ENCODE peak calls at places on chromosome 9, in eight cellular contexts. One of them, this sample, is unnamed.

GRCh38 chr9:13113751-13114150 is 165.7 kb downstream of the MPDZ start:
- DNase-seq in ovary: no peak
- DNase-seq in prostate gland: no peak
- DNase-seq in stomach: no peak
- DNase-seq in fibroblast of lung: peak; percentile 22
- DNase-seq in Peyer's patch: no peak
- DNase-seq in neuronal stem cell: no peak
- DNase-seq in heart left ventricle: no peak
- DNase-seq in this sample: no peak

GRCh38 chr9:135864447-135865049 is 42.8 kb downstream of the CAMSAP1 start:
- DNase-seq in heart left ventricle: peak; percentile 53
- DNase-seq in neuronal stem cell: peak; percentile 56
- DNase-seq in Peyer's patch: peak; percentile 62
- DNase-seq in ovary: peak; percentile 42
- DNase-seq in stomach: peak; percentile 66
- DNase-seq in prostate gland: peak; percentile 19
- DNase-seq in fibroblast of lung: peak; percentile 29
- DNase-seq in this sample: peak; percentile 74

GRCh38 chr9:104843644-104844226 is 79.8 kb downstream of the NIPSNAP3B start:
- DNase-seq in heart left ventricle: no peak
- DNase-seq in Peyer's patch: no peak
- DNase-seq in ovary: no peak
- DNase-seq in stomach: no peak
- DNase-seq in prostate gland: no peak
- DNase-seq in neuronal stem cell: no peak
- DNase-seq in fibroblast of lung: no peak
- DNase-seq in this sample: no peak

GRCh38 chr9:95504053-95504963 is 12.5 kb downstream of the PTCH1 start:
- DNase-seq in heart left ventricle: peak; percentile 63
- DNase-seq in stomach: no peak
- DNase-seq in ovary: no peak
- DNase-seq in Peyer's patch: no peak
- DNase-seq in fibroblast of lung: peak; percentile 44
- DNase-seq in neuronal stem cell: no peak
- DNase-seq in prostate gland: peak; percentile 57
- DNase-seq in this sample: peak; percentile 76

GRCh38 chr9:12906646-12907045 is 131.8 kb downstream of the LURAP1L start:
- DNase-seq in heart left ventricle: no peak
- DNase-seq in fibroblast of lung: no peak
- DNase-seq in prostate gland: no peak
- DNase-seq in Peyer's patch: no peak
- DNase-seq in ovary: no peak
- DNase-seq in stomach: no peak
- DNase-seq in neuronal stem cell: no peak
- DNase-seq in this sample: no peak

GRCh38 chr9:98043921-98044320 is 12.6 kb upstream of the NANS start:
- DNase-seq in neuronal stem cell: no peak
- DNase-seq in heart left ventricle: no peak
- DNase-seq in stomach: no peak
- DNase-seq in prostate gland: no peak
- DNase-seq in Peyer's patch: no peak
- DNase-seq in fibroblast of lung: no peak
- DNase-seq in ovary: no peak
- DNase-seq in this sample: no peak

GRCh38 chr9:109499631-109500120 is 1.6 kb upstream of the PTPN3 start:
- DNase-seq in neuronal stem cell: peak; percentile 30
- DNase-seq in Peyer's patch: no peak
- DNase-seq in stomach: peak; percentile 73
- DNase-seq in fibroblast of lung: peak; percentile 43
- DNase-seq in prostate gland: peak; percentile 65
- DNase-seq in heart left ventricle: peak; percentile 73
- DNase-seq in ovary: no peak
- DNase-seq in this sample: peak; percentile 64

GRCh38 chr9:110768887-110769286 is 100.3 kb downstream of the MUSK start:
- DNase-seq in stomach: no peak
- DNase-seq in Peyer's patch: no peak
- DNase-seq in prostate gland: no peak
- DNase-seq in neuronal stem cell: no peak
- DNase-seq in heart left ventricle: no peak
- DNase-seq in fibroblast of lung: no peak
- DNase-seq in ovary: no peak
- DNase-seq in this sample: no peak

GRCh38 chr9:105148328-105149006 is 96.0 kb upstream of the SLC44A1 start:
- DNase-seq in ovary: no peak
- DNase-seq in prostate gland: no peak
- DNase-seq in stomach: no peak
- DNase-seq in heart left ventricle: no peak
- DNase-seq in fibroblast of lung: no peak
- DNase-seq in neuronal stem cell: no peak
- DNase-seq in Peyer's patch: no peak
- DNase-seq in this sample: peak; percentile 70

GRCh38 chr9:93037476-93037971 is 21.0 kb upstream of the SUSD3 start:
- DNase-seq in ovary: no peak
- DNase-seq in prostate gland: no peak
- DNase-seq in Peyer's patch: no peak
- DNase-seq in neuronal stem cell: no peak
- DNase-seq in fibroblast of lung: no peak
- DNase-seq in heart left ventricle: no peak
- DNase-seq in stomach: no peak
- DNase-seq in this sample: no peak

GRCh38 chr9:8857330-8858249 is 1058.0 kb upstream of the DMAC1 start:
- DNase-seq in fibroblast of lung: peak; percentile 52
- DNase-seq in prostate gland: peak; percentile 36
- DNase-seq in neuronal stem cell: peak; percentile 69
- DNase-seq in stomach: peak; percentile 29
- DNase-seq in heart left ventricle: peak; percentile 77
- DNase-seq in Peyer's patch: no peak
- DNase-seq in ovary: peak; percentile 78
- DNase-seq in this sample: peak; percentile 74

GRCh38 chr9:16023466-16023865 is 470.6 kb downstream of the CCDC171 start:
- DNase-seq in ovary: no peak
- DNase-seq in fibroblast of lung: peak; percentile 94
- DNase-seq in stomach: no peak
- DNase-seq in neuronal stem cell: no peak
- DNase-seq in heart left ventricle: no peak
- DNase-seq in Peyer's patch: no peak
- DNase-seq in prostate gland: no peak
- DNase-seq in this sample: no peak

GRCh38 chr9:136773386-136774044 is 9.2 kb upstream of the LCN15 start:
- DNase-seq in ovary: no peak
- DNase-seq in heart left ventricle: no peak
- DNase-seq in stomach: no peak
- DNase-seq in prostate gland: no peak
- DNase-seq in fibroblast of lung: no peak
- DNase-seq in neuronal stem cell: no peak
- DNase-seq in Peyer's patch: peak; percentile 64
- DNase-seq in this sample: peak; percentile 87

GRCh38 chr9:113649054-113649453 is 185.5 kb downstream of the RGS3 start:
- DNase-seq in Peyer's patch: no peak
- DNase-seq in neuronal stem cell: no peak
- DNase-seq in ovary: peak; percentile 49
- DNase-seq in stomach: no peak
- DNase-seq in fibroblast of lung: peak; percentile 33
- DNase-seq in heart left ventricle: peak; percentile 89
- DNase-seq in prostate gland: no peak
- DNase-seq in this sample: no peak

GRCh38 chr9:5563417-5563815 is 53.1 kb downstream of the PDCD1LG2 start:
- DNase-seq in fibroblast of lung: peak; percentile 63
- DNase-seq in heart left ventricle: no peak
- DNase-seq in neuronal stem cell: no peak
- DNase-seq in Peyer's patch: no peak
- DNase-seq in ovary: no peak
- DNase-seq in prostate gland: no peak
- DNase-seq in stomach: no peak
- DNase-seq in this sample: no peak
- H3K9me3 ChIP-seq in fibroblast of lung: no peaks in the 10 kb centered on the region
- H3K9me3 ChIP-seq in heart left ventricle: no peaks in the 10 kb centered on the region
- H3K9me3 ChIP-seq in neuronal stem cell: no peaks in the 10 kb centered on the region
- H3K9me3 ChIP-seq in Peyer's patch: no peaks in the 10 kb centered on the region
- H3K9me3 ChIP-seq in ovary: no peaks in the 10 kb centered on the region
- H3K9me3 ChIP-seq in prostate gland: no peaks in the 10 kb centered on the region
- H3K9me3 ChIP-seq in stomach: no peaks in the 10 kb centered on the region
- H3K9me3 ChIP-seq in this sample: no peaks in the 10 kb centered on the region

GRCh38 chr9:99588299-99588698 is 233.4 kb upstream of the NR4A3 start:
- DNase-seq in prostate gland: no peak
- DNase-seq in Peyer's patch: no peak
- DNase-seq in stomach: no peak
- DNase-seq in heart left ventricle: no peak
- DNase-seq in ovary: no peak
- DNase-seq in neuronal stem cell: no peak
- DNase-seq in fibroblast of lung: no peak
- DNase-seq in this sample: no peak
- H3K9me3 ChIP-seq in prostate gland: no peaks in the 10 kb centered on the region
- H3K9me3 ChIP-seq in Peyer's patch: no peaks in the 10 kb centered on the region
- H3K9me3 ChIP-seq in stomach: no peaks in the 10 kb centered on the region
- H3K9me3 ChIP-seq in heart left ventricle: no peaks in the 10 kb centered on the region
- H3K9me3 ChIP-seq in ovary: no peaks in the 10 kb centered on the region
- H3K9me3 ChIP-seq in neuronal stem cell: peaks cover 3% of the 10 kb centered on the region
- H3K9me3 ChIP-seq in fibroblast of lung: no peaks in the 10 kb centered on the region
- H3K9me3 ChIP-seq in this sample: no peaks in the 10 kb centered on the region

GRCh38 chr9:138043061-138043410 is 165.5 kb downstream of the CACNA1B start:
- DNase-seq in heart left ventricle: no peak
- DNase-seq in stomach: peak; percentile 19
- DNase-seq in fibroblast of lung: no peak
- DNase-seq in prostate gland: no peak
- DNase-seq in neuronal stem cell: no peak
- DNase-seq in ovary: peak; percentile 2
- DNase-seq in Peyer's patch: peak; percentile 6
- DNase-seq in this sample: no peak

GRCh38 chr9:138042146-138042545 is 164.6 kb downstream of the CACNA1B start:
- DNase-seq in fibroblast of lung: no peak
- DNase-seq in ovary: no peak
- DNase-seq in prostate gland: no peak
- DNase-seq in neuronal stem cell: no peak
- DNase-seq in Peyer's patch: peak; percentile 3
- DNase-seq in stomach: peak; percentile 5
- DNase-seq in heart left ventricle: no peak
- DNase-seq in this sample: no peak

GRCh38 chr9:138044485-138045383 is 167.2 kb downstream of the CACNA1B start:
- DNase-seq in fibroblast of lung: no peak
- DNase-seq in stomach: peak; percentile 23
- DNase-seq in neuronal stem cell: no peak
- DNase-seq in Peyer's patch: peak; percentile 2
- DNase-seq in ovary: peak; percentile 5
- DNase-seq in prostate gland: no peak
- DNase-seq in heart left ventricle: no peak
- DNase-seq in this sample: no peak

GRCh38 chr9:138042640-138043039 is 165.1 kb downstream of the CACNA1B start:
- DNase-seq in fibroblast of lung: no peak
- DNase-seq in heart left ventricle: no peak
- DNase-seq in neuronal stem cell: no peak
- DNase-seq in Peyer's patch: peak; percentile 2
- DNase-seq in ovary: peak; percentile 0
- DNase-seq in prostate gland: no peak
- DNase-seq in stomach: peak; percentile 11
- DNase-seq in this sample: no peak

DNA sequence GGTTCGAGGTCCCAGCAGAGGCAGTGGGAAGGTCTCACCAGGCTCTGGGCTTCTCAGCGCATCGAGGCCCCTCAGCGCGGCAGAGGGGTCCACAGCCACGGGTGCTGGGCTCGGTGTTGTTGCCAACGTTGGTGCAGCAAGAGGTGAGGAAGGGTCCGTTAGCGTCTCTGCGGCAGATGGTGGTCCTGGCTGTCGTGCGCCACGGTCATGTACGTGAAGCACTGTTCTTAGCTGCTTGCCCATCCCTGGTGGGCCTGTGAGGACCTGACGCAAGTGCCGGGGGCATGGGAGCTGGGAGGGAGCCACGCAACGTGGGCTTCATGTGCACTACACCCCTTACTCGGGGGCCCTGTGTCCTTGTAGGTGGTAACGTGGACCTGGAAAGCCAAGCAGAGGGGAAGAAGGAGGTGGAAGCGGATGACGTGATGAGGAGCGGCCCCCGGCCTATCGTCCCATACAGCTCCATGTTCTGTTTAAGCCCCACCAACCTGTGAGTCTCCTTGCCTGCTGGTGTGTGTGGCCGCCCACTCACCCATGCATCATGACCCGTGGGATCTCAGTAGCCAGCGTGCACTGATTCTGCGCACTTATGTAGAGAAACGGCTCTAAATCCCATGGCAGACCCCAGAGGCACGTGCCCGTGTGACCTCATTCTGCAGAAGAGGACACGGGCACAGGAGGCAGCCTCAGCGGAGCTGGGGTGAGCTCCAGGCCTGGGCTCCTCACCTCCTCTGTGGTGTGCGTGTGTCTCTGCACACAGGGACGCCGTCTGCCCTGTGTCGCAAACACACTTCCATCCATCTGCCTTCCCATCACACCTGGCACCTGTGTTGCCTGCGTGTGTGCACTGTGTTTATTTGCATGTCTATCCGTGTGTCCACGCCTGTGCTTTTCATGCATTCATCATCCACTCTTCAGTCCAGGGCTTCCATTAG is 166.1 kb downstream of the CACNA1B start:
- DNase-seq in fibroblast of lung: no peak
- DNase-seq in heart left ventricle: no peak
- DNase-seq in prostate gland: no peak
- DNase-seq in Peyer's patch: peak; percentile 8
- DNase-seq in ovary: peak; percentile 6
- DNase-seq in neuronal stem cell: no peak
- DNase-seq in stomach: peak; percentile 17
- DNase-seq in this sample: no peak
- H3K9me3 ChIP-seq in fibroblast of lung: no peaks in the 10 kb centered on the region
- H3K9me3 ChIP-seq in heart left ventricle: no peaks in the 10 kb centered on the region
- H3K9me3 ChIP-seq in prostate gland: no peaks in the 10 kb centered on the region
- H3K9me3 ChIP-seq in Peyer's patch: no peaks in the 10 kb centered on the region
- H3K9me3 ChIP-seq in ovary: no peaks in the 10 kb centered on the region
- H3K9me3 ChIP-seq in neuronal stem cell: no peaks in the 10 kb centered on the region
- H3K9me3 ChIP-seq in stomach: no peaks in the 10 kb centered on the region
- H3K9me3 ChIP-seq in this sample: no peaks in the 10 kb centered on the region

GRCh38 chr9:117936185-117936758 is 232.1 kb downstream of the TLR4 start:
- DNase-seq in ovary: no peak
- DNase-seq in prostate gland: no peak
- DNase-seq in Peyer's patch: no peak
- DNase-seq in neuronal stem cell: no peak
- DNase-seq in heart left ventricle: no peak
- DNase-seq in fibroblast of lung: no peak
- DNase-seq in stomach: no peak
- DNase-seq in this sample: no peak
- H3K9me3 ChIP-seq in ovary: no peaks in the 10 kb centered on the region
- H3K9me3 ChIP-seq in prostate gland: no peaks in the 10 kb centered on the region
- H3K9me3 ChIP-seq in Peyer's patch: no peaks in the 10 kb centered on the region
- H3K9me3 ChIP-seq in neuronal stem cell: no peaks in the 10 kb centered on the region
- H3K9me3 ChIP-seq in heart left ventricle: no peaks in the 10 kb centered on the region
- H3K9me3 ChIP-seq in fibroblast of lung: no peaks in the 10 kb centered on the region
- H3K9me3 ChIP-seq in stomach: peaks cover 7% of the 10 kb centered on the region
- H3K9me3 ChIP-seq in this sample: no peaks in the 10 kb centered on the region

DNA sequence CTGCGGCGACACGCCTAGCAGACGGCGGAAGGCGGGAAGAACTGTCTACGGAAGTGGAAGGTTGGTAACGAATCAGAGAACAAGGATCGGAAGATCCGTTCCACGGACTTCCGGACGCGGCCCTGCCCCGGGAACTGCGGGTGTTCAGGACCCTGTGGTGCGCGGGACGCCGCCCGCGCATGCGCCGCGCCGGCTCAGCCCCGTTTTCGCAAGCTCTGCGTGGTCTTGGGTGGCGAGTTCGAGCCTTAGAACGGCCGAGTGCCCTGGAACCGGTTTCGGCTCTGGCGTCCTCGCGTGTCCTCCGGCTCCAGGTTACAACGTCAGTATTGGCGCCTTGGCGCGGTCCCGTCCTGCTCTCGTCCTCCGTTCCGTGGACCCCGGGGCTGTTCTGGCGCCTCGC is 515 bp upstream of the RNU6ATAC start:
- DNase-seq in prostate gland: no peak
- DNase-seq in Peyer's patch: no peak
- DNase-seq in heart left ventricle: no peak
- DNase-seq in neuronal stem cell: no peak
- DNase-seq in stomach: no peak
- DNase-seq in fibroblast of lung: no peak
- DNase-seq in ovary: no peak
- DNase-seq in this sample: no peak
- H3K9me3 ChIP-seq in prostate gland: no peaks in the 10 kb centered on the region
- H3K9me3 ChIP-seq in Peyer's patch: no peaks in the 10 kb centered on the region
- H3K9me3 ChIP-seq in heart left ventricle: peaks cover 6% of the 10 kb centered on the region
- H3K9me3 ChIP-seq in neuronal stem cell: no peaks in the 10 kb centered on the region
- H3K9me3 ChIP-seq in stomach: peaks cover 4% of the 10 kb centered on the region
- H3K9me3 ChIP-seq in fibroblast of lung: no peaks in the 10 kb centered on the region
- H3K9me3 ChIP-seq in ovary: no peaks in the 10 kb centered on the region
- H3K9me3 ChIP-seq in this sample: no peaks in the 10 kb centered on the region

This sample was measured in H9.